ENCODE peak calls at places on chromosomes 3 and 15, in ten cellular contexts. T, E, Z, G, O, M, Q, J, N and X are unnamed samples. For H3K4me1, the result is how much of the 10 kb centered on the place peaks cover.

GRCh38 chr15:66294157-66294931 is 976 bp downstream of the DIS3L start:
- DNase-seq in T (no peak), E (no peak), Z (no peak), G (no peak), O (no peak), M (no peak), Q (peak), J (no peak), N (peak), X (peak)

GRCh38 chr15:31202953-31203352 is 101.4 kb upstream of the TRPM1 start:
- DNase-seq in T (no peak), E (no peak), Z (no peak), G (no peak), O (no peak), M (no peak), Q (no peak), J (peak), N (no peak), X (no peak)

GRCh38 chr3:48427630-48427962 is 2.3 kb downstream of the PLXNB1 start:
- DNase-seq in T (no peak), E (no peak), Z (no peak), G (no peak), O (no peak), M (no peak), Q (no peak), J (no peak), N (no peak), X (peak)

GRCh38 chr3:171285287-171285686 is 174.9 kb downstream of the TNIK start:
- DNase-seq in T (no peak), E (no peak), Z (no peak), G (no peak), O (no peak), M (no peak), Q (no peak), J (no peak), N (no peak), X (no peak)

GRCh38 chr3:21484323-21485154 is 266.5 kb downstream of the ZNF385D start:
- DNase-seq in T (no peak), E (no peak), Z (peak), G (no peak), O (peak), M (no peak), Q (peak), J (peak), N (peak), X (peak)

GRCh38 chr3:42936157-42936981 is 30.4 kb downstream of the ZNF662 start:
- DNase-seq in T (no peak), E (peak), Z (peak), G (no peak), O (peak), M (peak), Q (peak), J (no peak), N (no peak), X (peak)

GRCh38 chr15:38530113-38530512 is 34.5 kb downstream of the RASGRP1 start:
- DNase-seq in T (no peak), E (no peak), Z (no peak), G (no peak), O (no peak), M (no peak), Q (no peak), J (no peak), N (no peak), X (no peak)

GRCh38 chr3:132317229-132317948 is at the start of gene ACP3:
- DNase-seq in T (peak), E (no peak), Z (peak), G (no peak), O (peak), M (peak), Q (peak), J (peak), N (no peak), X (peak)

GRCh38 chr15:71916834-71917233 is 106.5 kb downstream of the NR2E3 start:
- DNase-seq in T (no peak), E (no peak), Z (no peak), G (no peak), O (no peak), M (no peak), Q (no peak), J (no peak), N (no peak), X (no peak)

GRCh38 chr3:165336786-165337185 is 140.6 kb upstream of the SLITRK3 start:
- DNase-seq in T (no peak), E (no peak), Z (no peak), G (no peak), O (no peak), M (no peak), Q (no peak), J (no peak), N (no peak), X (no peak)

GRCh38 chr3:25889132-25889917 is 99.4 kb downstream of the OXSM start:
- DNase-seq in T (no peak), E (no peak), Z (no peak), G (no peak), O (no peak), M (no peak), Q (no peak), J (no peak), N (no peak), X (no peak)

DNA sequence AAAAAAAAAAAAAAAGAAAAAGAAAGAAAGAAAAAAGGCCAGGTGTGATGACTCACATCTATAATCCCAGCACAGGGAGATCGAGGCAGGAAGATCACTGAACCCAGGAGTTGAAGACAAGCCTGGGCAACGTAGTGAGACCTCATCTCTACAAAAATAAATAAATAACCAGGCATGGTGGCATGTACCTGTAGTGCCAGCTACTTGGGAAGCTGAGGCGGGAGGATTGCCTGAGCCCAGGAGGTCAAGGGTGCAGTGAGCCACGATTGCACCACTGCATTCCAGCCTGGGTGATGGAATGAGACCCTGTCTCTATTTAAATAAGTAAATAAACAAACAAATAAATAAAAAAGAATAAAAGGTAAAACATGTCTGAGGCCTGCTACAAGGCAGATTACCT is 39.3 kb upstream of the LACTB start:
- DNase-seq in T (no peak), E (no peak), Z (no peak), G (no peak), O (no peak), M (no peak), Q (no peak), J (no peak), N (no peak), X (no peak)
- H3K4me1 ChIP-seq in T (under half), E (under half), Z (under half), G (under half), O (under half), M (under half), Q (under half), J (under half), N (half or more), X (under half)

GRCh38 chr15:99251436-99251821 is at the start of gene LRRC28:
- DNase-seq in T (no peak), E (peak), Z (no peak), G (no peak), O (no peak), M (no peak), Q (no peak), J (no peak), N (no peak), X (no peak)
- TF ChIP-seq POLR2A in T (peak), E (no peak), Z (no peak), G (no peak), O (peak), M (no peak), Q (peak), J (peak), N (peak), X (peak)

GRCh38 chr3:134350266-134350665 is 24.0 kb downstream of the AMOTL2 start:
- DNase-seq in T (no peak), E (no peak), Z (no peak), G (no peak), O (no peak), M (peak), Q (no peak), J (no peak), N (no peak), X (no peak)
- H3K4me1 ChIP-seq in T (under half), E (under half), Z (under half), G (under half), O (under half), M (under half), Q (under half), J (under half), N (under half), X (under half)

GRCh38 chr15:82535566-82536408 is 4.5 kb downstream of the RPS17 start:
- DNase-seq in T (no peak), E (no peak), Z (no peak), G (no peak), O (no peak), M (no peak), Q (no peak), J (no peak), N (no peak), X (no peak)
- TF ChIP-seq POLR2A in T (no peak), E (no peak), Z (no peak), G (no peak), O (no peak), M (no peak), Q (no peak), J (no peak), N (no peak), X (no peak)

GRCh38 chr3:149963485-149963884 is 7.2 kb downstream of the PFN2 start:
- DNase-seq in T (no peak), E (no peak), Z (no peak), G (no peak), O (no peak), M (no peak), Q (no peak), J (no peak), N (no peak), X (no peak)
- H3K4me1 ChIP-seq in T (under half), E (under half), Z (under half), G (half or more), O (under half), M (under half), Q (under half), J (under half), N (half or more), X (under half)

GRCh38 chr15:41946970-41947369 is 25.4 kb downstream of the EHD4 start:
- DNase-seq in T (no peak), E (no peak), Z (no peak), G (no peak), O (no peak), M (no peak), Q (no peak), J (peak), N (no peak), X (no peak)

GRCh38 chr15:41944313-41944940 is 27.9 kb downstream of the EHD4 start:
- DNase-seq in T (peak), E (no peak), Z (no peak), G (no peak), O (peak), M (no peak), Q (peak), J (no peak), N (no peak), X (no peak)

GRCh38 chr15:41943543-41944312 is 28.6 kb downstream of the EHD4 start:
- DNase-seq in T (no peak), E (no peak), Z (no peak), G (no peak), O (no peak), M (no peak), Q (no peak), J (no peak), N (no peak), X (no peak)

GRCh38 chr15:41945221-41945620 is 27.1 kb downstream of the EHD4 start:
- DNase-seq in T (no peak), E (no peak), Z (no peak), G (no peak), O (no peak), M (no peak), Q (no peak), J (no peak), N (no peak), X (no peak)

DNA sequence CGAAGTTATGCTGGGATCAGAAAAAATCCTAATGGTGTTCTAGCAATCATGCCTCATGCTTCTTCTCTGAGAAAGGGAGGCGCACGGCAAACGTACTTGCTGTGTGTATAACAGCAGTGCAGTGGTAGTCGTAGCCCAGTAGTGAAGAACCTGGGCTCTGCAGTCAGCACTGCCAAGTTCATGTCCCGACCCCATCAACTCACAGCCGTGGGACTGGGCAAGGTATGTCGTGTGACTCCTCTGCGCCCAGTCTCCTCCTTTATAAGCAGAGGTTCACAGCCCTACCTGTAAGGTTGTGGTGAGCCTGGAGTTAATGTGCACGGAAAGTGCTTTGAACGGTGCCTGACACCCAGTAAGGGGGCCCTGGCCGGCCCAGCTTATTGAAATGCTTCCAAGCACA is 26.7 kb downstream of the EHD4 start:
- DNase-seq in T (no peak), E (no peak), Z (no peak), G (no peak), O (no peak), M (no peak), Q (no peak), J (no peak), N (no peak), X (no peak)
- TF ChIP-seq POLR2A in T (no peak), E (no peak), Z (no peak), G (no peak), O (no peak), M (no peak), Q (no peak), J (no peak), N (no peak), X (no peak)

GRCh38 chr3:98746122-98746521 is 17.0 kb upstream of the ST3GAL6 start:
- DNase-seq in T (no peak), E (no peak), Z (no peak), G (no peak), O (no peak), M (no peak), Q (no peak), J (no peak), N (no peak), X (no peak)
- H3K4me1 ChIP-seq in T (under half), E (under half), Z (under half), G (under half), O (under half), M (under half), Q (under half), J (under half), N (under half), X (under half)

DNA sequence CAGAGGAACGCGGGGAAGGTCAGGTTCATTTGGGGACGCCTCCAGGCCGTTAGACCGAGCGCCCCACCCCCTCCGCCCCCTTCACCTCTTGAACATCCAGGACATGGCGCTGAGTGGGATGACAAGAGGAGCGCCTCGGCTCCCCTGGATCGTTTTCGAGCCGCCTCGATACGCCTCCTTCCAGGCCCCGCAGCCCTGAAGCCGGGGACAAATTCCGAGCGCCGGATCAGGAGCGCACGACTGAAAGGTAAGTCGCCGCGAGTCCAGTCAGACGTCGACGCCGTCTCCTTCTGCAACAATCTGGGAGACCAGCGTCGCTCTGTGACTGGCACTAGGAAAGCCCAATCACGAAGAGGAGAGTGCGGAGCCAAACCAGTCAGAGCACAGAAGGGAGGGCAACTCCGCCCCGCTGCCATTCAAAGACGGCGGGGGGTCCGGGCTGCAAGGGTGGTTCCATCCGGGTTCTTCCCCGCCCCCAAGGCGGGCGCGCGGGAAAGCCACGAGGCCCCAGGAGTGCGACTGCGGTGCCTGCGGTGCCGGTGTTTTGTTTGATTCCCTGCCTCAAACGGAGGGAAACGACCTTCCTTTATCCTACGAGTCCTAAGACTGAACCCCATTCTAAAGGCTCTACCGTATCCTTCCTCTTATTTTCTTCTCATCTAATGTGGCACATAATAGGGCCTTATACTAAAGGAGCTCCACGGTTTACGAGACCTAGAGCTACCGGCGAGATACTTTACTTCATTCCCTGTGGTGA is at the start of gene HLTF:
- DNase-seq in T (peak), E (peak), Z (peak), G (peak), O (peak), M (peak), Q (peak), J (peak), N (peak), X (peak)
- TF ChIP-seq POLR2A in T (no peak), E (no peak), Z (no peak), G (peak), O (no peak), M (no peak), Q (no peak), J (peak), N (peak), X (peak)

DNA sequence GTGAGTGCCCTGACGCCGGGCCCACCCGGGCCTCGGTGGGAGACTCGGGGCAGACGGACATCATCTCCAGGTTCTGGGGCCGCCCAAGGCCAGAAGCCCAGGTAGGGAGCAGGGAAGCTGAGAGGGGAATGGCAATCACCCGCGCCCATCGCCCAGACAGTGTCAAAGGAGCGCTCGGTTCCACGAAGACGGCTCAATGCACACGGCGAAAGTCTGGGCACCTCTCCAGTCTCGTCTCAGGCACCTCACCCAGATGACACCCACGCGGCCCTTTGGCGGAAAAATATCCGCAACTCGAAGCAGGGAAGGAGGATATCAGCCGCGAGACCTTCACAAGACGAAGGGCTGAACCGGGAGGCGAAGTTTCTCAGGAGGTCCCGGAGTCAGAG is 942 bp downstream of the IL17RD start:
- DNase-seq in T (no peak), E (peak), Z (peak), G (no peak), O (peak), M (no peak), Q (peak), J (peak), N (no peak), X (peak)
- H3K4me1 ChIP-seq in T (under half), E (under half), Z (under half), G (half or more), O (under half), M (under half), Q (under half), J (under half), N (under half), X (under half)

GRCh38 chr3:57555738-57556458 is at the start of gene PDE12:
- DNase-seq in T (peak), E (peak), Z (peak), G (peak), O (peak), M (peak), Q (peak), J (peak), N (peak), X (peak)

GRCh38 chr3:57555316-57555715 is 758 bp upstream of the PDE12 start:
- DNase-seq in T (no peak), E (no peak), Z (no peak), G (no peak), O (no peak), M (no peak), Q (no peak), J (no peak), N (peak), X (peak)

GRCh38 chr3:57559526-57559925 is 3.5 kb downstream of the PDE12 start:
- DNase-seq in T (no peak), E (no peak), Z (no peak), G (no peak), O (no peak), M (no peak), Q (no peak), J (no peak), N (no peak), X (no peak)

GRCh38 chr3:57556459-57557087 is 499 bp downstream of the PDE12 start:
- DNase-seq in T (no peak), E (no peak), Z (peak), G (no peak), O (peak), M (peak), Q (peak), J (no peak), N (peak), X (peak)

GRCh38 chr3:57557088-57557537 is 1.0 kb downstream of the PDE12 start:
- DNase-seq in T (no peak), E (no peak), Z (peak), G (no peak), O (no peak), M (no peak), Q (peak), J (no peak), N (peak), X (no peak)
- TF ChIP-seq POLR2A in T (no peak), E (no peak), Z (no peak), G (no peak), O (no peak), M (no peak), Q (no peak), J (no peak), N (no peak), X (no peak)